ENCODE peak calls at places on chromosomes 7 and 10, in eight cellular contexts. One of them, this sample, is unnamed.

GRCh38 chr7:40644454-40645188 is 509.8 kb downstream of the SUGCT start:
- DNase-seq in GM23338: no peak
- DNase-seq in bronchial epithelial cell: no peak
- DNase-seq in kidney: no peak
- DNase-seq in neural progenitor cell: no peak
- DNase-seq in pancreas: no peak
- DNase-seq in brain microvascular endothelial cell: no peak
- DNase-seq in right cardiac atrium: no peak
- DNase-seq in this sample: no peak

GRCh38 chr10:132881186-132881920 is 61.0 kb downstream of the CFAP46 start:
- DNase-seq in right cardiac atrium: no peak
- DNase-seq in neural progenitor cell: no peak
- DNase-seq in GM23338: no peak
- DNase-seq in brain microvascular endothelial cell: no peak
- DNase-seq in bronchial epithelial cell: no peak
- DNase-seq in kidney: peak
- DNase-seq in pancreas: peak
- DNase-seq in this sample: no peak

GRCh38 chr10:69222157-69223027 is 2.3 kb downstream of the HKDC1 start:
- DNase-seq in bronchial epithelial cell: peak
- DNase-seq in kidney: peak
- DNase-seq in right cardiac atrium: no peak
- DNase-seq in pancreas: no peak
- DNase-seq in brain microvascular endothelial cell: peak
- DNase-seq in neural progenitor cell: peak
- DNase-seq in GM23338: peak
- DNase-seq in this sample: peak

GRCh38 chr10:71766717-71767419 is 6.5 kb downstream of the VSIR start:
- DNase-seq in kidney: peak
- DNase-seq in brain microvascular endothelial cell: peak
- DNase-seq in neural progenitor cell: no peak
- DNase-seq in pancreas: no peak
- DNase-seq in bronchial epithelial cell: peak
- DNase-seq in GM23338: no peak
- DNase-seq in right cardiac atrium: peak
- DNase-seq in this sample: peak

GRCh38 chr7:83101540-83101939 is 61.1 kb downstream of the PCLO start:
- DNase-seq in pancreas: no peak
- DNase-seq in kidney: no peak
- DNase-seq in right cardiac atrium: no peak
- DNase-seq in brain microvascular endothelial cell: no peak
- DNase-seq in neural progenitor cell: no peak
- DNase-seq in GM23338: no peak
- DNase-seq in bronchial epithelial cell: no peak
- DNase-seq in this sample: no peak

GRCh38 chr10:27742195-27742925 is 3.3 kb downstream of the MKX start:
- DNase-seq in brain microvascular endothelial cell: peak
- DNase-seq in right cardiac atrium: peak
- DNase-seq in kidney: peak
- DNase-seq in pancreas: peak
- DNase-seq in GM23338: peak
- DNase-seq in neural progenitor cell: peak
- DNase-seq in bronchial epithelial cell: peak
- DNase-seq in this sample: peak

GRCh38 chr10:130401860-130402765 is 265.9 kb downstream of the GLRX3 start:
- DNase-seq in bronchial epithelial cell: no peak
- DNase-seq in right cardiac atrium: no peak
- DNase-seq in kidney: no peak
- DNase-seq in neural progenitor cell: no peak
- DNase-seq in brain microvascular endothelial cell: no peak
- DNase-seq in pancreas: no peak
- DNase-seq in GM23338: no peak
- DNase-seq in this sample: no peak

GRCh38 chr7:13279854-13280435 is 592.5 kb downstream of the ARL4A start:
- DNase-seq in bronchial epithelial cell: peak
- DNase-seq in pancreas: no peak
- DNase-seq in kidney: no peak
- DNase-seq in GM23338: peak
- DNase-seq in brain microvascular endothelial cell: no peak
- DNase-seq in neural progenitor cell: peak
- DNase-seq in right cardiac atrium: no peak
- DNase-seq in this sample: peak

GRCh38 chr10:52609071-52609470 is 163.5 kb downstream of the MBL2 start:
- DNase-seq in neural progenitor cell: no peak
- DNase-seq in bronchial epithelial cell: no peak
- DNase-seq in pancreas: no peak
- DNase-seq in GM23338: no peak
- DNase-seq in right cardiac atrium: no peak
- DNase-seq in brain microvascular endothelial cell: no peak
- DNase-seq in kidney: no peak
- DNase-seq in this sample: no peak

DNA sequence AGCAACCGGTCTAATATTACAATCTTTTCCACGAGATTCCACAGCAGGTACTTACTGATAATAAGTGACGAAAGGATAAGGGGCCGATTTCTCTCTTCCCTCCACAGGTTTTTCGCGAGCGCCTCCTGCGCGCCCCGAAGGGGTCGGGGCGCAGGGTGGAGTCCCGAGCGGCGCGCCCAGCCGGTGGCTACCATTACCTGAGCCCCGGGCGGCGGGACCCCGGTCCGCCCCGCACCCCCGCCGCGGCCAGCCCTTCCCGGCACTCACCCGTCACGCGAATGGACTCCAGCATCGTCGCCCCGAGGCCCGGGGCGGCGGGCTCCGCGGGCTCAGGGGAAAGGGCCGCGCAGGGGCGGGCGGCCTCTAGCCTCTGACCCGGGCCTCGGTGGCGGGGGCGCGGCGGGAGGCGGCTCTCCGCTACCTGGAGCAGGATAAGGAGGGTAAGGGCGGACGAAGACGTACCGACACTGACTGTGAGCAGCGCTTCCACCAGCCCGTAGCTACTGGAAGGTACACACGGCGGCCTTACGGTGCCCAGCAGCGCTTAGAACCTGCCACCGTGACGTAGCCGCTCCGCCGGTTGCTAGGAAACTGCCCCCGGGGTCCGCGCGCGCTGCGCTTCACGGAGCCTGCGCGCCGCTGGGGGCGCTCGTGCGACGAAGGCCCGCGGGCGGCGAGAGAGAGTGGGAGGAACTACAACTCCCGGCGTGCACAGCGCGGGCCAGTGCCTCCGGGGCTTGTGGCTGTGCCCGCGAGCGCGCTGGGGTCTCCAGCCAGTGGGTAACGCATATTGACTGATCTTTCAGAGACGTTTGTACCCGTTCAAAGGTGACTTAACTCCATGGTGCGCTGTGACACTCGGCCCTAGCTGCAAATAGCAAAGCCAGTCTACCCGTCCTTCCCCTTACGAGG is 22.8 kb upstream of the ANLN start:
- DNase-seq in kidney: peak
- DNase-seq in brain microvascular endothelial cell: peak
- DNase-seq in GM23338: peak
- DNase-seq in pancreas: peak
- DNase-seq in right cardiac atrium: peak
- DNase-seq in bronchial epithelial cell: peak
- DNase-seq in neural progenitor cell: peak
- DNase-seq in this sample: peak
- H3K4me3 ChIP-seq in kidney: peak
- H3K4me3 ChIP-seq in brain microvascular endothelial cell: peak
- H3K4me3 ChIP-seq in GM23338: peak
- H3K4me3 ChIP-seq in pancreas: peak
- H3K4me3 ChIP-seq in right cardiac atrium: peak
- H3K4me3 ChIP-seq in bronchial epithelial cell: peak
- H3K4me3 ChIP-seq in neural progenitor cell: peak
- H3K4me3 ChIP-seq in this sample: peak

GRCh38 chr10:99977916-99978315 is 31.8 kb downstream of the DNMBP start:
- DNase-seq in right cardiac atrium: no peak
- DNase-seq in kidney: no peak
- DNase-seq in pancreas: no peak
- DNase-seq in brain microvascular endothelial cell: no peak
- DNase-seq in GM23338: peak
- DNase-seq in neural progenitor cell: peak
- DNase-seq in bronchial epithelial cell: no peak
- DNase-seq in this sample: peak

GRCh38 chr10:99973190-99973589 is 36.6 kb downstream of the DNMBP start:
- DNase-seq in bronchial epithelial cell: no peak
- DNase-seq in brain microvascular endothelial cell: no peak
- DNase-seq in GM23338: no peak
- DNase-seq in pancreas: no peak
- DNase-seq in kidney: no peak
- DNase-seq in right cardiac atrium: no peak
- DNase-seq in neural progenitor cell: no peak
- DNase-seq in this sample: peak

GRCh38 chr10:99975106-99975829 is 34.5 kb downstream of the DNMBP start:
- DNase-seq in brain microvascular endothelial cell: no peak
- DNase-seq in neural progenitor cell: no peak
- DNase-seq in bronchial epithelial cell: no peak
- DNase-seq in GM23338: no peak
- DNase-seq in pancreas: no peak
- DNase-seq in kidney: no peak
- DNase-seq in right cardiac atrium: no peak
- DNase-seq in this sample: no peak

GRCh38 chr10:99976886-99977391 is 32.8 kb downstream of the DNMBP start:
- DNase-seq in right cardiac atrium: peak
- DNase-seq in neural progenitor cell: no peak
- DNase-seq in kidney: no peak
- DNase-seq in pancreas: no peak
- DNase-seq in bronchial epithelial cell: peak
- DNase-seq in brain microvascular endothelial cell: peak
- DNase-seq in GM23338: no peak
- DNase-seq in this sample: peak

DNA sequence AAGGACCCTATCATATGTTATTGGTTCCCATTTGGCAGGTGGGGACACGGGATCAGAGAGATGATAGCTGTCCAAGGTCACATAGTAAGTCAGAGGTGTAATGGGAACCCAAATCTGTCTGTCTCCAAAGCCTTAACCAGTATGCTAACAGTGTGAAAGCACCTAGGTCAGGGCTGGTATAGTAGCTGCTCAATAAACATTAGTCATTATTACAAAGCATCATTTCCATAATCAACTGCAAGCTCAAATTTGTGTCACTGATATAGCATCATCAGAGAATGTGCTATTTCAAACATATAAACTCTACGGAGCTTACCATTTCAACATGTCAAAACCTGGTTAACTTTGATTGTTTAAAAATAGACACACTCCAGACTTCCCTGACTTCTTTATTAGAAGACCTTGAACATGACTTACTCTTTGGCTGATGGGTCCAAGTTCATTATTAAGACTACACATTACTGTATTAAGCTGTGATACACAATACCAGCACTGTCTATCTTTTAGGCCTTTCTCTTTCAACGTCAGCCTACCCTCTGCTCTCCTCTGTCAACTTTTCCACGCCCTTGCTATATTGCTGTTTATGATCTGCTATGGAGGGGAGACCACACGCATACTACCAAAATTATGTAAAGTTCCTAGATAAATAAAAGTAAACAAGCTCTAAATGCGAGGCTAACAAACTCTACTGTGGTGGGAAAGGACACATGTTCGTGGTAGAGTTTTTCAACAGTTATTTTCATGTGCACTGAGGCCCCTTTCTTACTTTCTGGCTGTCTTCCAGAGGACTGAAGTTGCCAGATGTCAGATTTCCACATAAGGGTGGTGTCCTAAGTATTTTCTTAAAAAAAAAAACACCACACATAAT is 33.6 kb downstream of the DNMBP start:
- DNase-seq in bronchial epithelial cell: peak
- DNase-seq in neural progenitor cell: no peak
- DNase-seq in kidney: no peak
- DNase-seq in GM23338: no peak
- DNase-seq in right cardiac atrium: no peak
- DNase-seq in pancreas: no peak
- DNase-seq in brain microvascular endothelial cell: peak
- DNase-seq in this sample: peak
- H3K4me3 ChIP-seq in bronchial epithelial cell: no peak
- H3K4me3 ChIP-seq in neural progenitor cell: no peak
- H3K4me3 ChIP-seq in kidney: no peak
- H3K4me3 ChIP-seq in GM23338: no peak
- H3K4me3 ChIP-seq in right cardiac atrium: no peak
- H3K4me3 ChIP-seq in pancreas: no peak
- H3K4me3 ChIP-seq in brain microvascular endothelial cell: no peak
- H3K4me3 ChIP-seq in this sample: no peak

GRCh38 chr7:6497994-6498393 is 50.2 kb upstream of the DAGLB start:
- DNase-seq in bronchial epithelial cell: no peak
- DNase-seq in neural progenitor cell: no peak
- DNase-seq in GM23338: no peak
- DNase-seq in pancreas: no peak
- DNase-seq in brain microvascular endothelial cell: no peak
- DNase-seq in right cardiac atrium: no peak
- DNase-seq in kidney: peak
- DNase-seq in this sample: no peak

GRCh38 chr7:6501586-6502564 is 49.4 kb downstream of the GRID2IP start:
- DNase-seq in GM23338: no peak
- DNase-seq in kidney: no peak
- DNase-seq in bronchial epithelial cell: no peak
- DNase-seq in pancreas: no peak
- DNase-seq in right cardiac atrium: no peak
- DNase-seq in neural progenitor cell: no peak
- DNase-seq in brain microvascular endothelial cell: no peak
- DNase-seq in this sample: no peak

GRCh38 chr7:6505685-6506559 is 45.3 kb downstream of the GRID2IP start:
- DNase-seq in kidney: no peak
- DNase-seq in neural progenitor cell: no peak
- DNase-seq in right cardiac atrium: no peak
- DNase-seq in brain microvascular endothelial cell: no peak
- DNase-seq in pancreas: no peak
- DNase-seq in bronchial epithelial cell: no peak
- DNase-seq in GM23338: no peak
- DNase-seq in this sample: no peak

GRCh38 chr7:6500691-6501090 is 50.6 kb downstream of the GRID2IP start:
- DNase-seq in kidney: no peak
- DNase-seq in GM23338: no peak
- DNase-seq in bronchial epithelial cell: no peak
- DNase-seq in pancreas: no peak
- DNase-seq in brain microvascular endothelial cell: no peak
- DNase-seq in neural progenitor cell: no peak
- DNase-seq in right cardiac atrium: no peak
- DNase-seq in this sample: no peak

DNA sequence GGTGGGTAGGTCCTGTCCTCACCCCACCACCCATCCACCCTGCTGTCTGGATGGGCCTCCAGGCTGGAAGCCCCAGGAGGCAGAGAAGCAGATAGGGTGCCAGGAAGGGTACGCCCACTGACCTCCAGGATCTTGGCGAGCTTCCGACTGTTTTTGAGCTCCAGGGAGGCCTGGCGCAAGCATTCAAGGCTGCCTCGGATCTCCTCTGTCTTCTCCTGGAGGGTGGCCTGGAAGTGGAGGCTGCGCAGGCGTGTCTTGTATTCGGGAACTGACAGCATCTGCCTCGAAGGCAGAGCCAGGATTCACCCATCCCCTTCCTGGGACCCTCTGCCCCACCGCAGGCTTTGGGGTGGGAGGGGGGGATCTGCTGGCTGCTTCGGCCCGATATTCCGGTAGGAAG is 48.4 kb downstream of the GRID2IP start:
- DNase-seq in right cardiac atrium: no peak
- DNase-seq in kidney: no peak
- DNase-seq in pancreas: peak
- DNase-seq in bronchial epithelial cell: no peak
- DNase-seq in neural progenitor cell: no peak
- DNase-seq in GM23338: no peak
- DNase-seq in brain microvascular endothelial cell: no peak
- DNase-seq in this sample: no peak
- H3K4me3 ChIP-seq in right cardiac atrium: no peak
- H3K4me3 ChIP-seq in kidney: peak
- H3K4me3 ChIP-seq in pancreas: peak
- H3K4me3 ChIP-seq in bronchial epithelial cell: peak
- H3K4me3 ChIP-seq in neural progenitor cell: peak
- H3K4me3 ChIP-seq in GM23338: peak
- H3K4me3 ChIP-seq in brain microvascular endothelial cell: no peak
- H3K4me3 ChIP-seq in this sample: no peak

GRCh38 chr7:116954443-116954838 is 1.1 kb downstream of the ST7 start:
- DNase-seq in bronchial epithelial cell: no peak
- DNase-seq in GM23338: no peak
- DNase-seq in right cardiac atrium: no peak
- DNase-seq in brain microvascular endothelial cell: no peak
- DNase-seq in pancreas: no peak
- DNase-seq in kidney: no peak
- DNase-seq in neural progenitor cell: no peak
- DNase-seq in this sample: no peak
- H3K4me3 ChIP-seq in bronchial epithelial cell: peak
- H3K4me3 ChIP-seq in GM23338: peak
- H3K4me3 ChIP-seq in right cardiac atrium: peak
- H3K4me3 ChIP-seq in brain microvascular endothelial cell: peak
- H3K4me3 ChIP-seq in pancreas: peak
- H3K4me3 ChIP-seq in kidney: peak
- H3K4me3 ChIP-seq in neural progenitor cell: peak
- H3K4me3 ChIP-seq in this sample: peak

This sample was measured in choroid plexus epithelial cell.